ENCODE peak calls at places on chromosomes 2 and 18, in eight cellular contexts. L is tibial nerve, T is AG04450, E is psoas muscle, A is PC-9, B is PC-3, D is neuronal stem cell, I is heart left ventricle. M is an unnamed sample.
A peak's percentile ranks its signal among the peaks of the same experiment; 100 is the strongest.

GRCh38 chr2:218024871-218025270 is 22.1 kb upstream of the TNS1 start:
- DNase-seq in E (no peak), A (no peak), L (no peak), I (peak; percentile 6), T (no peak), D (no peak), B (no peak), M (no peak)

GRCh38 chr2:53964987-53965687 is 5.7 kb downstream of the PSME4 start:
- DNase-seq in D (no peak), E (no peak), A (no peak), I (no peak), B (no peak), T (no peak), L (no peak), M (no peak)

GRCh38 chr2:165450141-165450540 is 19.4 kb upstream of the CSRNP3 start:
- DNase-seq in D (no peak), E (no peak), A (no peak), B (no peak), I (no peak), T (no peak), L (no peak), M (no peak)

GRCh38 chr18:79367480-79367879 is 28.2 kb upstream of the NFATC1 start:
- DNase-seq in A (no peak), B (no peak), L (no peak), T (no peak), I (no peak), E (no peak), D (no peak), M (no peak)

GRCh38 chr2:174717273-174717672 is 47.0 kb downstream of the CHRNA1 start:
- DNase-seq in E (no peak), L (no peak), I (no peak), B (no peak), T (no peak), A (no peak), D (no peak), M (no peak)

GRCh38 chr2:42922790-42923631 is 130.6 kb upstream of the HAAO start:
- DNase-seq in D (no peak), T (no peak), B (no peak), E (peak; percentile 42), L (peak; percentile 75), A (no peak), I (no peak), M (peak; percentile 89)

GRCh38 chr18:60411715-60412114 is 39.1 kb upstream of the MC4R start:
- DNase-seq in L (no peak), I (no peak), E (no peak), B (no peak), D (no peak), A (no peak), T (no peak), M (no peak)

GRCh38 chr2:145723872-145724271 is 1204.0 kb upstream of the ZEB2 start:
- DNase-seq in L (no peak), E (no peak), B (no peak), A (no peak), D (no peak), I (no peak), T (no peak), M (no peak)

GRCh38 chr2:11465485-11466306 is at the start of gene E2F6:
- DNase-seq in A (peak; percentile 94), D (peak; percentile 91), T (peak; percentile 81), I (peak; percentile 96), L (peak; percentile 91), B (peak; percentile 97), E (peak; percentile 93), M (peak; percentile 96)

GRCh38 chr18:22103664-22104031 is 65.7 kb upstream of the GATA6 start:
- DNase-seq in D (no peak), A (no peak), B (no peak), I (no peak), L (no peak), T (no peak), E (no peak), M (no peak)

GRCh38 chr2:231348703-231349373 is 46.7 kb upstream of the B3GNT7 start:
- DNase-seq in D (no peak), T (peak; percentile 24), I (no peak), E (no peak), B (no peak), L (no peak), A (no peak), M (no peak)

GRCh38 chr2:142952793-142953192 is 75.3 kb downstream of the KYNU start:
- DNase-seq in D (no peak), T (no peak), B (no peak), L (no peak), E (no peak), I (no peak), A (no peak), M (no peak)

GRCh38 chr2:237326250-237327171 is 87.5 kb downstream of the COL6A3 start:
- DNase-seq in D (no peak), E (no peak), A (no peak), T (peak; percentile 72), I (no peak), L (no peak), B (no peak), M (no peak)

GRCh38 chr18:33444699-33445098 is 4.2 kb upstream of the CCDC178 start:
- DNase-seq in B (no peak), E (no peak), A (no peak), I (no peak), L (no peak), D (no peak), T (no peak), M (no peak)

DNA sequence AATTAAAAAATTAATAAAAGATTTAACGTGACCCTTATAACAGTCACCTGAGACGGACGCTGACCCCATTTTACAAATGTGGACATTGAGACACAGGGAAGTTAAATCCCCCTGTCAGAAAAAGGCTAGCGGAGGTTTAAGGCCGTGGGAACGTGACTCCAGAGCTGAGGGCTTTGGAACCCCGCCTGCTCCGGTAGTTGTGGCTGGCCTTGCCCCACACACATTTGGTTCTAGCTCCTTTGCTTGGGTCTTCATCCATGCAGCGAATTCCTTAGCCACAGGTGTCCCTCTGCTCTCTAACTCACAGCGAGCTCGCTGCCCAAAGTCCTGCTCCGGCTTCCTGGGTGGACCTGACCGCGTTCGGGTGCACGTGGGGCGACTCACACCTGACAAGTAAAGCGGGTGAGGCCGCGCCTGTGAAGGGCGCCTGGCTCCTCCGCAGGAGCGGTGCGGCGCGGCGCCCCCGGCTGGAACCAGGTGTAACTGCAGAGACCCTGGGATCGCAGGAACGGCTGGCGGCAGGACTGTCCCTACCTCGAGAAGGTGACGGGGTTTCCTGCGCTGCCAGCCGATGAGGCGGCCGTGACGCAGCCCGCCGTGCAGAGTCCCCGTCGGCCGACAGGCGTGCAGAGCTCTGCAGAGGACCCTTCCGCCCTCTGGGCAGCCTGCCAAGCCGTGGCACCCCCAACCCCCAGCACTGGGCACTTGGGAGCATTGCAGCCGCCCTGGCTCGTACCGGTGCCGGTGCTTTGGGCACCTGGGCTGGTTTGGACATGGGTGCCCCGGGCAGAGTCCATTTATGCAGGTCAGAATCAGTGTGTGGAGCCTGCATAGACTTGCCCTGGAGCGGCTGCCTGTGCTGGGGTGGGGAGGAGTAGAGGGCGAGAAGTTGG is 2.4 kb upstream of the PROC start:
- DNase-seq in D (peak; percentile 58), I (peak; percentile 57), T (no peak), L (no peak), A (peak; percentile 87), E (peak; percentile 41), B (peak; percentile 82), M (no peak)
- H3K4me3 ChIP-seq in D (peak overlapping the region; percentile 67), I (peak overlapping the region; percentile 19), T (peak overlapping the region; percentile 4), L (peak overlapping the region; percentile 48), A (peak overlapping the region; percentile 50), E (peak overlapping the region; percentile 68), B (peak overlapping the region; percentile 64), M (no peak overlapping the region)

GRCh38 chr2:104862061-104862941 is 8.4 kb downstream of the POU3F3 start:
- DNase-seq in E (no peak), A (no peak), T (no peak), B (no peak), D (no peak), L (no peak), I (no peak), M (no peak)
- H3K27me3 ChIP-seq in E (peaks cover 100% of the 10 kb centered on the region), A (peaks cover 47% of the 10 kb centered on the region), T (peaks cover 76% of the 10 kb centered on the region), B (peaks cover 79% of the 10 kb centered on the region), D (no peaks in the 10 kb centered on the region), L (peaks cover 100% of the 10 kb centered on the region), I (peaks cover 100% of the 10 kb centered on the region), M (peaks cover 62% of the 10 kb centered on the region)

GRCh38 chr2:9673914-9674481 is 43.2 kb upstream of the YWHAQ start:
- DNase-seq in A (no peak), E (no peak), T (no peak), D (no peak), B (no peak), L (no peak), I (no peak), M (no peak)

GRCh38 chr2:9678554-9678953 is 47.8 kb upstream of the YWHAQ start:
- DNase-seq in E (no peak), A (no peak), D (no peak), I (no peak), B (no peak), L (no peak), T (no peak), M (no peak)

GRCh38 chr2:9674931-9675330 is 44.1 kb upstream of the YWHAQ start:
- DNase-seq in B (no peak), E (no peak), A (no peak), D (no peak), I (no peak), L (no peak), T (no peak), M (no peak)

GRCh38 chr2:9679218-9679617 is 48.4 kb upstream of the YWHAQ start:
- DNase-seq in B (no peak), A (no peak), D (no peak), L (no peak), I (no peak), T (no peak), E (no peak), M (no peak)

DNA sequence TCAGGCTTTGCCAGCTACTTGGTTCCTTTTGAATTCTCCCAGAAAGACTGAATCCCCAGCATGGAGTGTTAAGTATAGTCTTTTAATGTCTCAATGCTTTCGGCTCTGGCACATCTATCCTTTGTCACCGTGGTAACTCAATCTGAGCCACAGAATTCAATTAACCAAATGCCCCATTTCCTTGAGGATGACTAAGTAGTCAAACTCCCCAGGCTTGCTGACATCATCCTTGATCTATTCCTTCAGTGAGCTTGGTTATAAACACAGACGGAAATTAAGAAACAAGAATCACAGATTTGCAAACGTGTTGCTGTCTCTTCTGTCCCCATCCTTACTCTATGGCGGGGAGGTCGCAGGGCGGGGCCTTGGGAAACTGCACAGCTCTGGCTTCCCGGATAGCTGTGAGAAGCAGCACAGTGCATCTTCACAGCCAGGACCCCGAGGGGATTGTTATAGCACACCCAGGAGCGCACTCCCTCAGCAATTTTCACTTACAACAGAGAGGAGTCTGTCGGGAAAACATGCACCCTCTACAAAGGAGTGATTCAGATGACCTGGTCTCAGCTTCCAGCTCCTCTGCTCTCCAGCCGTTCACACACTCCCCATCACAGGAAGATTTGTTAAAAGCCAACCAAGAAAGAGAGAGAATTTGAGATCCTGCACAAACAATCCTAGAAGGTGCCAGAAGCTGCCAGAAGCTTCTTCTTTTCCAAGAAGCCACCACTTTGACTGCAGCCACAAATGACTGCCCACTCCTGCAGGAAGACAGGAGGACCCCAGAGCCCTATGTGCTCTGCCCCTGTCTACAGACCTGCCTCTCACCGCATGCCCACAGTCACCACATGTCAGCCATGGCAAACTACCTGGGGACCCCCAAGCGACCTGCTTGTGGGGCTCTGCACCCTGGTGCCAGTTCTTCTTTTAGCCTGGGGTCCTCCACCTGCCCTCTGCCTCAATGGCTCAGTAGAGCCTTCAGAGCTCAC is 44.9 kb upstream of the YWHAQ start:
- DNase-seq in D (no peak), T (peak; percentile 81), L (no peak), E (peak; percentile 30), I (no peak), A (peak; percentile 29), B (peak; percentile 87), M (peak; percentile 61)
- H3K4me3 ChIP-seq in D (no peak overlapping the region), T (peak overlapping the region; percentile 44), L (no peak overlapping the region), E (no peak overlapping the region), I (no peak overlapping the region), A (peak overlapping the region; percentile 40), B (peak overlapping the region; percentile 53), M (peak overlapping the region; percentile 18)

GRCh38 chr2:153971914-153972313 is 100.2 kb downstream of the GALNT13 start:
- DNase-seq in B (no peak), I (no peak), L (no peak), A (no peak), D (no peak), T (no peak), E (no peak), M (no peak)
- H3K27me3 ChIP-seq in B (no peaks in the 10 kb centered on the region), I (no peaks in the 10 kb centered on the region), L (no peaks in the 10 kb centered on the region), A (no peaks in the 10 kb centered on the region), D (no peaks in the 10 kb centered on the region), T (no peaks in the 10 kb centered on the region), E (no peaks in the 10 kb centered on the region), M (no peaks in the 10 kb centered on the region)

M was measured in MG63.